ENCODE peak calls at places on chromosomes 6 and 20, in four cellular contexts. One of them, this sample, is unnamed.

GRCh38 chr6:45703041-45703739 is 312.5 kb downstream of the CLIC5 start:
- DNase-seq in SJSA1: peak; percentile 75
- DNase-seq in globus pallidus: no peak
- DNase-seq in NCI-H2081: no peak
- DNase-seq in this sample: no peak

GRCh38 chr6:169212897-169213813 is 40.5 kb downstream of the THBS2 start:
- DNase-seq in SJSA1: peak; percentile 88
- DNase-seq in globus pallidus: peak; percentile 93
- DNase-seq in NCI-H2081: peak; percentile 86
- DNase-seq in this sample: peak; percentile 89

GRCh38 chr6:169623343-169623742 is 78.5 kb downstream of the WDR27 start:
- DNase-seq in SJSA1: no peak
- DNase-seq in globus pallidus: no peak
- DNase-seq in NCI-H2081: no peak
- DNase-seq in this sample: no peak

GRCh38 chr20:4299773-4300172 is 284.4 kb upstream of the RNF24 start:
- DNase-seq in SJSA1: no peak
- DNase-seq in globus pallidus: no peak
- DNase-seq in NCI-H2081: no peak
- DNase-seq in this sample: no peak

GRCh38 chr6:52499681-52500239 is 77.1 kb downstream of the TRAM2 start:
- DNase-seq in SJSA1: no peak
- DNase-seq in globus pallidus: no peak
- DNase-seq in NCI-H2081: no peak
- DNase-seq in this sample: no peak

GRCh38 chr6:166772518-166772917 is 145.5 kb upstream of the RPS6KA2 start:
- DNase-seq in SJSA1: no peak
- DNase-seq in globus pallidus: no peak
- DNase-seq in NCI-H2081: no peak
- DNase-seq in this sample: no peak

GRCh38 chr20:8012724-8013123 is 6.8 kb downstream of the TMX4 start:
- DNase-seq in SJSA1: no peak
- DNase-seq in globus pallidus: no peak
- DNase-seq in NCI-H2081: no peak
- DNase-seq in this sample: no peak

GRCh38 chr6:83708546-83708969 is 343 bp downstream of the SNAP91 start:
- DNase-seq in SJSA1: peak; percentile 13
- DNase-seq in globus pallidus: peak; percentile 11
- DNase-seq in NCI-H2081: peak; percentile 66
- DNase-seq in this sample: no peak

GRCh38 chr6:143581835-143582480 is 70.4 kb upstream of the FUCA2 start:
- DNase-seq in SJSA1: no peak
- DNase-seq in globus pallidus: no peak
- DNase-seq in NCI-H2081: no peak
- DNase-seq in this sample: no peak

GRCh38 chr6:93992976-93993375 is 573.6 kb upstream of the EPHA7 start:
- DNase-seq in SJSA1: no peak
- DNase-seq in globus pallidus: no peak
- DNase-seq in NCI-H2081: no peak
- DNase-seq in this sample: no peak

GRCh38 chr6:155093430-155093829 is 98.3 kb downstream of the TIAM2 start:
- DNase-seq in SJSA1: no peak
- DNase-seq in globus pallidus: no peak
- DNase-seq in NCI-H2081: no peak
- DNase-seq in this sample: peak; percentile 16

GRCh38 chr20:50834599-50835005 is 39.7 kb downstream of the BCAS4 start:
- DNase-seq in SJSA1: no peak
- DNase-seq in globus pallidus: no peak
- DNase-seq in NCI-H2081: no peak
- DNase-seq in this sample: no peak

GRCh38 chr6:107662333-107662732 is 161.8 kb downstream of the SCML4 start:
- DNase-seq in SJSA1: no peak
- DNase-seq in globus pallidus: no peak
- DNase-seq in NCI-H2081: no peak
- DNase-seq in this sample: no peak

GRCh38 chr6:130968486-130968885 is 94.6 kb downstream of the EPB41L2 start:
- DNase-seq in SJSA1: peak; percentile 35
- DNase-seq in globus pallidus: no peak
- DNase-seq in NCI-H2081: no peak
- DNase-seq in this sample: no peak

GRCh38 chr6:152669894-152670293 is 27.8 kb upstream of the MYCT1 start:
- DNase-seq in SJSA1: no peak
- DNase-seq in globus pallidus: no peak
- DNase-seq in NCI-H2081: peak; percentile 2
- DNase-seq in this sample: no peak

GRCh38 chr6:118784641-118785164 is 109.2 kb upstream of the ASF1A start:
- DNase-seq in SJSA1: no peak
- DNase-seq in globus pallidus: peak; percentile 78
- DNase-seq in NCI-H2081: no peak
- DNase-seq in this sample: no peak

GRCh38 chr20:57699395-57699794 is 10.4 kb downstream of the PMEPA1 start:
- DNase-seq in SJSA1: no peak
- DNase-seq in globus pallidus: no peak
- DNase-seq in NCI-H2081: no peak
- DNase-seq in this sample: no peak

GRCh38 chr6:127539292-127539691 is 20.2 kb upstream of the MTCL3 start:
- DNase-seq in SJSA1: no peak
- DNase-seq in globus pallidus: no peak
- DNase-seq in NCI-H2081: no peak
- DNase-seq in this sample: no peak

GRCh38 chr6:36387440-36388303 is at the start of gene ETV7:
- DNase-seq in SJSA1: peak; percentile 34
- DNase-seq in globus pallidus: no peak
- DNase-seq in NCI-H2081: peak; percentile 14
- DNase-seq in this sample: peak; percentile 34

GRCh38 chr6:9467746-9468145 is 947.1 kb downstream of the TFAP2A start:
- DNase-seq in SJSA1: peak; percentile 47
- DNase-seq in globus pallidus: no peak
- DNase-seq in NCI-H2081: no peak
- DNase-seq in this sample: no peak

GRCh38 chr6:16344756-16345155 is 106.4 kb downstream of the GMPR start:
- DNase-seq in SJSA1: peak; percentile 60
- DNase-seq in globus pallidus: no peak
- DNase-seq in NCI-H2081: no peak
- DNase-seq in this sample: no peak

GRCh38 chr20:58570181-58570859 is 55.1 kb upstream of the APCDD1L start:
- DNase-seq in SJSA1: no peak
- DNase-seq in globus pallidus: no peak
- DNase-seq in NCI-H2081: no peak
- DNase-seq in this sample: no peak

GRCh38 chr6:139409026-139409425 is 34.6 kb upstream of the CITED2 start:
- DNase-seq in SJSA1: peak; percentile 51
- DNase-seq in globus pallidus: no peak
- DNase-seq in NCI-H2081: no peak
- DNase-seq in this sample: no peak

GRCh38 chr6:41711323-41712038 is 23.9 kb downstream of the TFEB start:
- DNase-seq in SJSA1: no peak
- DNase-seq in globus pallidus: no peak
- DNase-seq in NCI-H2081: no peak
- DNase-seq in this sample: no peak

GRCh38 chr20:50152394-50153152 is 950 bp downstream of the PEDS1 start:
- DNase-seq in SJSA1: no peak
- DNase-seq in globus pallidus: no peak
- DNase-seq in NCI-H2081: peak; percentile 19
- DNase-seq in this sample: no peak

GRCh38 chr20:50558483-50558925 is 48.3 kb downstream of the PTPN1 start:
- DNase-seq in SJSA1: peak; percentile 86
- DNase-seq in globus pallidus: no peak
- DNase-seq in NCI-H2081: no peak
- DNase-seq in this sample: no peak

GRCh38 chr20:47278907-47279348 is 77.6 kb downstream of the ZMYND8 start:
- DNase-seq in SJSA1: peak; percentile 46
- DNase-seq in globus pallidus: no peak
- DNase-seq in NCI-H2081: no peak
- DNase-seq in this sample: no peak

GRCh38 chr6:139570166-139570565 is 195.7 kb upstream of the CITED2 start:
- DNase-seq in SJSA1: no peak
- DNase-seq in globus pallidus: no peak
- DNase-seq in NCI-H2081: no peak
- DNase-seq in this sample: no peak

GRCh38 chr6:20338160-20338559 is 63.5 kb upstream of the E2F3 start:
- DNase-seq in SJSA1: no peak
- DNase-seq in globus pallidus: no peak
- DNase-seq in NCI-H2081: no peak
- DNase-seq in this sample: no peak

This sample was measured in activated naive CD8-positive, alpha-beta T cell treated with anti-CD3 and anti-CD28 coated beads, Interleukin-2, amount 50 U/mL, for 24 hours.